ENCODE peak calls at places on chromosomes 2 and 18, in nine cellular contexts. C is brain microvascular endothelial cell; V is effector memory CD4-positive, alpha-beta T cell; W is DND-41; Z is colonic mucosa; Q is cardiac muscle cell; L is endothelial cell of umbilical vein; U is Peyer's patch; N is GM23248. T is an unnamed sample.
A peak's percentile ranks its signal among the peaks of the same experiment; 100 is the strongest.

GRCh38 chr18:58484989-58485962 is 143.6 kb downstream of the ALPK2 start:
- DNase-seq in W (no peak), V (no peak), L (no peak), U (no peak), Q (peak; percentile 44), N (no peak), Z (peak; percentile 47), C (no peak), T (no peak)

GRCh38 chr18:57898506-57899124 is 95.5 kb upstream of the ATP8B1 start:
- DNase-seq in N (peak; percentile 87), W (no peak), Z (no peak), L (no peak), U (no peak), C (no peak), Q (no peak), V (no peak), T (peak; percentile 84)

GRCh38 chr2:69032336-69032735 is 19.4 kb downstream of the ANTXR1 start:
- DNase-seq in V (no peak), L (peak; percentile 43), C (peak; percentile 64), W (no peak), Z (no peak), U (no peak), N (no peak), Q (no peak), T (peak; percentile 90)

GRCh38 chr2:144409241-144409640 is 110.7 kb downstream of the ZEB2 start:
- DNase-seq in C (no peak), L (no peak), Z (no peak), Q (no peak), W (no peak), U (no peak), N (no peak), V (no peak), T (no peak)

GRCh38 chr2:26562811-26563645 is 78.1 kb downstream of the CIB4 start:
- DNase-seq in W (peak; percentile 12), N (peak; percentile 42), L (peak; percentile 41), Q (no peak), U (no peak), C (no peak), V (no peak), Z (peak; percentile 63), T (peak; percentile 68)

GRCh38 chr2:54052825-54053718 is 62.3 kb upstream of the ACYP2 start:
- DNase-seq in L (no peak), U (no peak), Z (no peak), V (no peak), W (no peak), Q (no peak), N (peak; percentile 49), C (no peak), T (no peak)

GRCh38 chr18:77087391-77088141 is 45.0 kb downstream of the MBP start:
- DNase-seq in W (no peak), Q (peak; percentile 68), Z (peak; percentile 59), L (peak; percentile 37), U (no peak), C (no peak), V (no peak), N (peak; percentile 69), T (peak; percentile 63)

GRCh38 chr2:85737481-85737880 is 16.3 kb upstream of the ATOH8 start:
- DNase-seq in C (peak; percentile 79), N (peak; percentile 97), Q (no peak), Z (peak; percentile 65), V (no peak), W (no peak), L (no peak), U (no peak), T (peak; percentile 88)

GRCh38 chr2:164523026-164523425 is 98.3 kb downstream of the GRB14 start:
- DNase-seq in U (no peak), L (no peak), W (no peak), V (no peak), Q (no peak), C (no peak), N (peak; percentile 56), Z (no peak), T (peak; percentile 77)

GRCh38 chr2:200039847-200040246 is 84.5 kb downstream of the MAIP1 start:
- DNase-seq in W (no peak), L (no peak), C (peak; percentile 48), U (no peak), V (no peak), Q (no peak), N (peak; percentile 87), Z (no peak), T (peak; percentile 92)

GRCh38 chr2:45169339-45170190 is 160.3 kb upstream of the SIX2 start:
- DNase-seq in Z (no peak), W (peak; percentile 24), N (peak; percentile 58), Q (peak; percentile 51), U (no peak), C (peak; percentile 17), V (no peak), L (peak; percentile 50), T (no peak)

GRCh38 chr2:195486987-195487644 is 169.9 kb upstream of the SLC39A10 start:
- DNase-seq in Q (peak; percentile 37), Z (no peak), N (peak; percentile 68), U (no peak), V (no peak), C (peak; percentile 82), L (no peak), W (peak; percentile 84), T (peak; percentile 79)

GRCh38 chr18:24795129-24795528 is 334.7 kb downstream of the HRH4 start:
- DNase-seq in U (no peak), N (no peak), C (no peak), W (no peak), V (no peak), Q (no peak), Z (no peak), L (no peak), T (no peak)

GRCh38 chr2:223613017-223613950 is 11.1 kb upstream of the SCG2 start:
- DNase-seq in Q (peak; percentile 42), L (peak; percentile 94), V (no peak), N (peak; percentile 99), U (peak; percentile 18), C (peak; percentile 98), W (no peak), Z (peak; percentile 52), T (peak; percentile 99)

GRCh38 chr2:12684471-12684936 is 32.2 kb upstream of the TRIB2 start:
- DNase-seq in U (no peak), C (peak; percentile 14), W (no peak), V (no peak), Q (no peak), L (peak; percentile 27), N (peak; percentile 64), Z (no peak), T (peak; percentile 73)

GRCh38 chr18:13377496-13377895 is 158.9 kb downstream of the LDLRAD4 start:
- DNase-seq in L (no peak), Q (no peak), U (peak; percentile 15), N (no peak), V (peak; percentile 31), Z (no peak), C (peak; percentile 4), W (no peak), T (no peak)

GRCh38 chr2:236309669-236310029 is 45.4 kb upstream of the ASB18 start:
- DNase-seq in U (no peak), N (peak; percentile 47), V (no peak), L (peak; percentile 39), Z (no peak), Q (peak; percentile 58), C (no peak), W (no peak), T (peak; percentile 10)

DNA sequence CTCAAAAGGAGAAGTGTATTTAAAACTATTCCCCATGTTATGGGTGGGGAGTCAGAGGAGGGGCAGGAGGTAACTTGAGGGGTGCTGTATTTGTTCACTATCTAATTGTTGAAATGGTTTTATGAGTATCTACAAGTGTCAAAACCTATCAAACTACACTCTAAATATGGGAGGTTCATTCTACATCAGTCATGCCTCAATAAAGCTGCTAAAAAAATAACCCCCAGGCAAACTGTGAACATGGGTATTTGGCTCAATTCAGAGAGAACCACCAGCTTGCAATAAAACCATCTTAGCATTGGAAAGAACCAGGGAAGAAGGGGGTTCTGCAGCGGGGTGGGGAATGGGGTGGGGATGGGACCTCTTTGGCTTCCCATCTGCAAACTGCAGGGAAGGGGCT is 176.0 kb upstream of the SMAD2 start:
- DNase-seq in C (no peak), W (no peak), Z (no peak), Q (no peak), N (no peak), L (no peak), V (no peak), U (no peak), T (no peak)
- H3K27me3 ChIP-seq in C (peaks cover 5% of the 10 kb centered on the region), W (no peaks in the 10 kb centered on the region), Z (no peaks in the 10 kb centered on the region), Q (no peaks in the 10 kb centered on the region), N (peaks cover 33% of the 10 kb centered on the region), L (no peaks in the 10 kb centered on the region), V (no peaks in the 10 kb centered on the region), U (no peaks in the 10 kb centered on the region), T (no peaks in the 10 kb centered on the region)

DNA sequence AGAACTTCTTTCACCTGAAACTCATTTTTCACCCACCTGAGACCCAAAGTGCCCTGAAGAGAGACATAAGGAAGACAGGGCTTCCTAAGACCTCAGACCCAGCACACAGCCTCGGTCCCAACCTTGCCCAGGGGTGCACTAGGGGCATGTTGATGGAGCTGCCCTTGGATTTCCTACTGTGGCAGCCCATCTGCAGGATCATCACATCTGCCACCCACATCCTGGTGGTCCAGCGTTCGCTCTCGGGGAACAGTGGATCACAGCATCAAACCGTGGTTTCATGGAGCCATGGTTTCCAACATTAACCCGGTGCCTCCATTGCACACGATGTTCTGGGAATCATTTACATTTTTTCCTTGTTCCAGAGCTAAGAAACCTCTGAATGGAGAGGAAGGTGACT is 186.4 kb downstream of the TFCP2L1 start:
- DNase-seq in N (no peak), V (no peak), L (no peak), Q (no peak), Z (no peak), W (no peak), U (no peak), C (no peak), T (no peak)
- H3K27me3 ChIP-seq in N (peaks cover 6% of the 10 kb centered on the region), V (no peaks in the 10 kb centered on the region), L (no peaks in the 10 kb centered on the region), Q (peaks cover 3% of the 10 kb centered on the region), Z (no peaks in the 10 kb centered on the region), W (peaks cover 9% of the 10 kb centered on the region), U (no peaks in the 10 kb centered on the region), C (peaks cover 9% of the 10 kb centered on the region), T (peaks cover 20% of the 10 kb centered on the region)

DNA sequence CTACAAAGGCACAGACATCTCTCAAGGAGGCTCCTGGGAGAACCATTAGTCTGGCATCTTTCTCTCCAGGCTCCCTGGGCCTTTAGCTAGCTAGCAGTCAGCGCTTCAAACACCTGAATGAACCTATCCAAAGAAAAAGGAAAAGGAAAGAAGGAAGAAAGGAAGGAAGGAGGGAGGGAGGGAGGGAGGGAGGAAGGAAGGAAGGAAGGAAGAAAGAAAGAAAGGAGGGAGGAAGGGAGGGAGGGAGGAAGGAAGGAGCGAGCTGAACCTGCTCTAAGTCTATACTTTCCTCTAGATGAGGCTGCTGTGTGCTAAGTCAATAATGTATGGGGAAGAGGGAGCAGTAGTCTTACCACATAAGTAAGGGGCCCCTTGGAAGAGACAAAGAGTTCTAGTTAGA is 5.1 kb upstream of the BCL11A start:
- DNase-seq in C (no peak), W (no peak), Z (no peak), V (no peak), U (no peak), N (no peak), Q (no peak), L (no peak), T (no peak)
- H3K27me3 ChIP-seq in C (peaks cover 18% of the 10 kb centered on the region), W (peaks cover 39% of the 10 kb centered on the region), Z (no peaks in the 10 kb centered on the region), V (peaks cover 32% of the 10 kb centered on the region), U (no peaks in the 10 kb centered on the region), N (peaks cover 53% of the 10 kb centered on the region), Q (peaks cover 63% of the 10 kb centered on the region), L (peaks cover 32% of the 10 kb centered on the region), T (peaks cover 16% of the 10 kb centered on the region)

DNA sequence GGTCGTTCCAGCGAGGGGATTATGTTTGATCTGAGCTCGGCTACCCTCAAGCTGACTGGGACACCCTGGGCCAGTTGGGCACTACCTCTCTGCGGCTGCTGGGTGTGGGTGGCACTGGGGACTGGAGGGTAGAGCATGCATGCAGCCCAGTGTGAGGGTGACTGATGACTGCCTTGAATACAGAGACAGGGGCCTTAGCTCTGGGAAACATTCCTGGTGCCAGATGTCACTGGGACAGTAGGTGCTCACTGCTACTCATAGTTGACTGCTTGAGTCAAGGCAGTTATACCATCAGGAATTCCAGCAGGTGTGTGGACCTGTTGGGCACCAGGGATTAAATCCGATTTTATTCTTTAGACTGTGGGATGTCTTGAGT is 33.6 kb upstream of the ATP6V1B1 start:
- DNase-seq in Z (no peak), Q (no peak), V (no peak), N (no peak), U (no peak), W (no peak), C (no peak), L (no peak), T (peak; percentile 19)
- H3K27me3 ChIP-seq in Z (peaks cover 58% of the 10 kb centered on the region), Q (peaks cover 99% of the 10 kb centered on the region), V (peaks cover 92% of the 10 kb centered on the region), N (peaks cover 31% of the 10 kb centered on the region), U (no peaks in the 10 kb centered on the region), W (peaks cover 6% of the 10 kb centered on the region), C (peaks cover 27% of the 10 kb centered on the region), L (peaks cover 78% of the 10 kb centered on the region), T (peaks cover 30% of the 10 kb centered on the region)

T was measured in fibroblast of lung.